ENCODE peak calls at places on chromosomes 11 and 22, in six cellular contexts. G is Peyer's patch; H is CD8-positive, alpha-beta T cell; R is epithelial cell of esophagus; W is ovary; T is lower lobe of right lung. C is an unnamed sample.

GRCh38 chr11:113587318-113587739 is 112.1 kb upstream of the DRD2 start:
- DNase-seq in G (no peak), H (no peak), R (peak), W (no peak), T (no peak), C (no peak)

GRCh38 chr11:90434858-90435257 is 212.0 kb upstream of the CHORDC1 start:
- DNase-seq in G (no peak), H (no peak), R (peak), W (no peak), T (no peak), C (no peak)

GRCh38 chr11:45455536-45455935 is 169.4 kb upstream of the SYT13 start:
- DNase-seq in G (no peak), H (no peak), R (no peak), W (no peak), T (no peak), C (no peak)

GRCh38 chr11:23556163-23556750 is 696.0 kb upstream of the CCDC179 start:
- DNase-seq in G (no peak), H (no peak), R (no peak), W (no peak), T (no peak), C (no peak)

GRCh38 chr11:130608267-130608666 is 159.8 kb downstream of the ADAMTS15 start:
- DNase-seq in G (no peak), H (no peak), R (no peak), W (no peak), T (no peak), C (no peak)

GRCh38 chr22:30776476-30776875 is 81.8 kb downstream of the OSBP2 start:
- DNase-seq in G (no peak), H (no peak), R (no peak), W (no peak), T (no peak), C (no peak)

GRCh38 chr22:36369004-36369921 is 18.5 kb downstream of the MYH9 start:
- DNase-seq in G (no peak), H (no peak), R (no peak), W (no peak), T (no peak), C (no peak)

GRCh38 chr11:69493931-69494821 is 12.7 kb downstream of the LINC01488 start:
- DNase-seq in G (peak), H (no peak), R (no peak), W (no peak), T (peak), C (peak)

GRCh38 chr11:66438504-66439466 is at the start of gene MRPL11:
- DNase-seq in G (peak), H (peak), R (peak), W (peak), T (peak), C (peak)

GRCh38 chr11:106695506-106695905 is 322.8 kb downstream of the GUCY1A2 start:
- DNase-seq in G (no peak), H (no peak), R (peak), W (no peak), T (no peak), C (no peak)

GRCh38 chr22:40826984-40827741 is 8.0 kb upstream of the SLC25A17 start:
- DNase-seq in G (no peak), H (no peak), R (no peak), W (no peak), T (no peak), C (no peak)

GRCh38 chr11:630871-631270 is 3.9 kb upstream of the SCT start:
- DNase-seq in G (no peak), H (no peak), R (no peak), W (no peak), T (no peak), C (no peak)

GRCh38 chr11:109993786-109994185 is 99.4 kb upstream of the ZC3H12C start:
- DNase-seq in G (no peak), H (no peak), R (no peak), W (no peak), T (no peak), C (no peak)

GRCh38 chr11:129861702-129862107 is 33.7 kb downstream of the NFRKB start:
- DNase-seq in G (peak), H (no peak), R (peak), W (peak), T (peak), C (no peak)

GRCh38 chr22:45154383-45154782 is 9.3 kb upstream of the NUP50 start:
- DNase-seq in G (no peak), H (no peak), R (peak), W (no peak), T (no peak), C (no peak)

GRCh38 chr11:28107331-28107725 is 628 bp downstream of the KIF18A start:
- DNase-seq in G (peak), H (peak), R (peak), W (no peak), T (no peak), C (no peak)

DNA sequence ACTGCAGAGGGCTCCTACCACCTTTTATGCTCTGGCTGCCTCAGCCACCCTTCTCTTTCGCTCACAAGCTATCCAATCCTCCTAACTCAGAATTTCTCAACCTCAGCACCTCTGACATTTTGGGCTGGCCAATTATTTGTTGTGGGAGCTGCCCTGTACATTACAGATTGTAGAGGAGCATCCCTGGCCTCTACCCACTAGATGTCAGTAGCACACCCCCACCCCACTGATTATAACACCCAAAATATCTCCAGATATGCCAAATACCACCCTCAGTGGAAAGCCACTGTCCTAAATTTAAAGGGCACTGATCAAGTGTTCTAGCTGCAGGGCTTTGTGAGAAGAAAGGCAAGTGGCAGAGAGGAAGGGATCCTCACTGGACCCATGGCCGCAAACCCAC is 443.1 kb downstream of the SOX6 start:
- DNase-seq in G (no peak), H (no peak), R (no peak), W (no peak), T (no peak), C (no peak)
- TF ChIP-seq CTCF in G (no peak), H (no peak), R (no peak), W (no peak), T (no peak), C (no peak)

GRCh38 chr11:134913999-134914590 is 502.1 kb upstream of the B3GAT1 start:
- DNase-seq in G (no peak), H (no peak), R (no peak), W (no peak), T (no peak), C (no peak)

GRCh38 chr11:134915881-134916280 is 503.8 kb upstream of the B3GAT1 start:
- DNase-seq in G (no peak), H (no peak), R (no peak), W (no peak), T (no peak), C (no peak)

GRCh38 chr11:134916421-134916820 is 504.4 kb upstream of the B3GAT1 start:
- DNase-seq in G (no peak), H (no peak), R (no peak), W (no peak), T (no peak), C (no peak)

GRCh38 chr11:134916829-134917228 is 504.8 kb upstream of the B3GAT1 start:
- DNase-seq in G (no peak), H (no peak), R (no peak), W (no peak), T (no peak), C (no peak)

DNA sequence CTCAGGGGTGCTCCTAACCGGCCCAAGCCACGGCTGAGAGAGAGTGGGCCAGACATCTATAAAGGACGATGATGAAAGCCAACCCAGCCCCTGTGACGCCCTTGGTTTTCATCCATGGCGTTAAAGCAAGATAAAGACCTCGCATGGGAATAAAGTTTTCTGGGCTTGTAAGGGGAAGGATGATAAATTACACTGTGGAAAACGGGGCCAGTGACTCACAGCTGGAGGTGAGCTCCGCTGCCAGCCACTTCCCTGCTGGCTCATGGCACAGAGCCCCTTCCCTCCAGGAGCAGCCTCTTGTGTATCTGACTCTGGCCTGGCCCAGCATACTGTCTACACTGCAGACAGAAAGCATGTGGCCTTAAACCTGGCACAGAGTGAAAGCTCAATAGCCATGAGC is 503.2 kb upstream of the B3GAT1 start:
- DNase-seq in G (no peak), H (no peak), R (no peak), W (no peak), T (no peak), C (no peak)
- TF ChIP-seq CTCF in G (no peak), H (no peak), R (no peak), W (no peak), T (no peak), C (no peak)

GRCh38 chr11:34308821-34309585 is 48.8 kb downstream of the ABTB2 start:
- DNase-seq in G (no peak), H (no peak), R (no peak), W (no peak), T (peak), C (no peak)
- TF ChIP-seq CTCF in G (peak), H (no peak), R (no peak), W (no peak), T (no peak), C (no peak)

GRCh38 chr11:118524356-118524755 is 2.9 kb upstream of the TTC36 start:
- DNase-seq in G (no peak), H (no peak), R (no peak), W (no peak), T (no peak), C (no peak)
- TF ChIP-seq CTCF in G (peak), H (no peak), R (no peak), W (no peak), T (no peak), C (no peak)

GRCh38 chr11:111975076-111975806 is 38.1 kb downstream of the DIXDC1 start:
- DNase-seq in G (no peak), H (no peak), R (no peak), W (no peak), T (no peak), C (no peak)
- TF ChIP-seq CTCF in G (peak), H (no peak), R (peak), W (no peak), T (peak), C (no peak)

GRCh38 chr11:67521924-67522323 is 1.3 kb downstream of the CABP2 start:
- DNase-seq in G (no peak), H (no peak), R (no peak), W (no peak), T (no peak), C (no peak)

GRCh38 chr11:67523556-67524479 is 572 bp upstream of the CABP2 start:
- DNase-seq in G (no peak), H (no peak), R (no peak), W (no peak), T (no peak), C (no peak)

GRCh38 chr11:67522844-67523555 is at the start of gene CABP2:
- DNase-seq in G (no peak), H (no peak), R (no peak), W (no peak), T (no peak), C (no peak)

GRCh38 chr11:67520856-67521824 is 2.1 kb downstream of the CABP2 start:
- DNase-seq in G (no peak), H (no peak), R (no peak), W (no peak), T (no peak), C (peak)

DNA sequence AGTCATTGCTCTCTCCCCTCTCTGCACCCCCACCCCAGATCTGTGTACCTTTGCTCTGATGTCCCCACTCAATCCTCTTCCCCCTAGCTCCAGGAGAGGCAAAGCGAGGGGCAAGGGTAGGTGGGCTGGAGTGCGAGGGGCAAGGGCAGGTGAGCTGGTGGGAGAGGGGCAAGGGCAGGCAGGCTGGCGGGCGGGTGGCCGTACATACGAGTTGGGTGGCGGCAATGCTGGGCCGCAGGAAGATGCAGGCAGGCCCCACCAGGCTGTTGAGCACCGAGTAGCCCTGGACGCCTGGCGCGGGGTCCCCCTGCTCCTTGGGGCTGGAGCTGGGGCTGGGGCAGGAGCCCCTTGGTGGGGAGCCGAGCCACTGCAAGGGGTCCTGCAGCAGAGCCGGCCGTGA is 908 bp downstream of the CABP2 start:
- DNase-seq in G (no peak), H (no peak), R (no peak), W (no peak), T (no peak), C (no peak)
- TF ChIP-seq CTCF in G (no peak), H (no peak), R (no peak), W (no peak), T (no peak), C (no peak)

GRCh38 chr11:86671386-86672006 is 920 bp downstream of the ME3 start:
- DNase-seq in G (peak), H (no peak), R (peak), W (peak), T (peak), C (peak)

GRCh38 chr11:86669424-86669823 is 3.0 kb downstream of the ME3 start:
- DNase-seq in G (no peak), H (no peak), R (no peak), W (no peak), T (no peak), C (no peak)

GRCh38 chr11:86666193-86666592 is 6.2 kb downstream of the ME3 start:
- DNase-seq in G (no peak), H (no peak), R (peak), W (no peak), T (no peak), C (no peak)

GRCh38 chr11:86670179-86670578 is 2.2 kb downstream of the ME3 start:
- DNase-seq in G (no peak), H (no peak), R (no peak), W (no peak), T (no peak), C (no peak)

GRCh38 chr11:86668929-86669328 is 3.5 kb downstream of the ME3 start:
- DNase-seq in G (no peak), H (no peak), R (no peak), W (no peak), T (no peak), C (no peak)
- TF ChIP-seq CTCF in G (no peak), H (no peak), R (no peak), W (no peak), T (no peak), C (no peak)

GRCh38 chr11:75269896-75270295 is 29.3 kb downstream of the TPBGL start:
- DNase-seq in G (no peak), H (no peak), R (no peak), W (no peak), T (no peak), C (no peak)

GRCh38 chr11:75272391-75272790 is 31.8 kb downstream of the TPBGL start:
- DNase-seq in G (no peak), H (no peak), R (no peak), W (no peak), T (no peak), C (no peak)

GRCh38 chr11:75271730-75272129 is 31.2 kb downstream of the TPBGL start:
- DNase-seq in G (no peak), H (no peak), R (no peak), W (no peak), T (no peak), C (no peak)

GRCh38 chr11:75269367-75269660 is 28.7 kb downstream of the TPBGL start:
- DNase-seq in G (no peak), H (no peak), R (no peak), W (no peak), T (no peak), C (peak)

DNA sequence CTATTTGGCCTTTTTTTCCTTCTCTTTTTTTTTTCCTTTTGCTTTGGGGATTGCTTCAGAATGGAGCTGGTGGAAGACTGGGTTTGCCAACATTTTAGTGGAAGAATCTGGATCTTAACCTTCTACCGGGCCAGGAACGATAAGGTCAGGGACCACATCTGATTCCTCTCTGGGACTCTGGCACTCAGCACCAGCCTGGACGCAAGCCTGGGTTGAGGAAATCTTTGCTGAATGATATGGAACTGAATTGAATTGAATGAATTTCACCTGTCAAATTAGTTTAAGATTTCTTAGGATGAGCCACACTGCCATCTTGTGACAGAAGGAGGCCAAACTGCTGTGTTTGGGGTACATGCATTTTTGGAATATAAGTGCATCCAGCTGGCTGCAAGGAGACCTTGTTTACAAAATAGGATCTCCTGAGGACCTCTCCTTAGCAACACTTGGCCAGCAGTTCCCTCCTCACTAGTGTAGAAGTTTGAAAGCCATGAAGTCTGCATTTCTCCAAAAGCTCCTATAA is 30.4 kb downstream of the TPBGL start:
- DNase-seq in G (no peak), H (no peak), R (peak), W (no peak), T (no peak), C (no peak)
- TF ChIP-seq CTCF in G (no peak), H (peak), R (peak), W (no peak), T (no peak), C (no peak)

GRCh38 chr11:38416141-38416540 is 1818.1 kb upstream of the RAG2 start:
- DNase-seq in G (no peak), H (no peak), R (no peak), W (no peak), T (no peak), C (no peak)

GRCh38 chr11:38411149-38411548 is 1813.1 kb upstream of the RAG2 start:
- DNase-seq in G (no peak), H (no peak), R (no peak), W (no peak), T (no peak), C (no peak)
- TF ChIP-seq CTCF in G (no peak), H (no peak), R (peak), W (no peak), T (no peak), C (no peak)